ENCODE peak calls at places on chromosome 16, in six cellular contexts. Q is AG08395, O is H7, X is NCI-H2081, S is HEK293T, R is AG10803. U is an unnamed sample.

GRCh38 chr16:85178006-85178591 is 65.8 kb upstream of the CIBAR2 start:
- DNase-seq in Q (no peak), O (no peak), X (no peak), S (no peak), R (no peak), U (no peak)

GRCh38 chr16:68707341-68708152 is 29.5 kb upstream of the CDH1 start:
- DNase-seq in Q (no peak), O (peak), X (no peak), S (no peak), R (peak), U (no peak)

GRCh38 chr16:31458073-31458834 is 1.0 kb upstream of the ARMC5 start:
- DNase-seq in Q (no peak), O (peak), X (peak), S (no peak), R (peak), U (no peak)

GRCh38 chr16:88619859-88620655 is 18.3 kb upstream of the IL17C start:
- DNase-seq in Q (no peak), O (no peak), X (no peak), S (no peak), R (no peak), U (no peak)

GRCh38 chr16:25184771-25185170 is 32.0 kb upstream of the AQP8 start:
- DNase-seq in Q (no peak), O (no peak), X (no peak), S (no peak), R (no peak), U (no peak)

GRCh38 chr16:66324785-66325184 is 41.7 kb upstream of the CDH5 start:
- DNase-seq in Q (no peak), O (peak), X (peak), S (peak), R (peak), U (no peak)

GRCh38 chr16:80367037-80367658 is 173.6 kb upstream of the DYNLRB2 start:
- DNase-seq in Q (no peak), O (no peak), X (no peak), S (no peak), R (no peak), U (no peak)

GRCh38 chr16:28317040-28317880 is 24.9 kb downstream of the SBK1 start:
- DNase-seq in Q (peak), O (peak), X (no peak), S (peak), R (peak), U (no peak)